ENCODE peak calls at places on chromosome 9, in ten cellular contexts. M, Q, X, T, N, U, F, L, G and H are unnamed samples.

GRCh38 chr9:137606005-137606601 is 617 bp downstream of the ARRDC1 start:
- DNase-seq in M (no peak), Q (peak), X (no peak), T (no peak), N (peak), U (no peak), F (no peak), L (peak), G (no peak), H (no peak)

GRCh38 chr9:2810424-2811075 is 33.3 kb downstream of the PUM3 start:
- DNase-seq in M (no peak), Q (no peak), X (no peak), T (no peak), N (no peak), U (no peak), F (no peak), L (no peak), G (no peak), H (no peak)

GRCh38 chr9:125631391-125632085 is 75.5 kb downstream of the MAPKAP1 start:
- DNase-seq in M (peak), Q (no peak), X (peak), T (peak), N (no peak), U (peak), F (peak), L (no peak), G (no peak), H (peak)

GRCh38 chr9:136552117-136552685 is 6.4 kb upstream of the NOTCH1 start:
- DNase-seq in M (peak), Q (no peak), X (peak), T (peak), N (no peak), U (no peak), F (peak), L (no peak), G (no peak), H (peak)

GRCh38 chr9:87119328-87119881 is 172.1 kb upstream of the GAS1 start:
- DNase-seq in M (peak), Q (peak), X (peak), T (peak), N (peak), U (no peak), F (peak), L (no peak), G (no peak), H (peak)

GRCh38 chr9:28155671-28156070 is 582.4 kb upstream of the C9orf72 start:
- DNase-seq in M (no peak), Q (no peak), X (peak), T (no peak), N (no peak), U (no peak), F (no peak), L (no peak), G (no peak), H (no peak)

GRCh38 chr9:89274838-89275237 is 36.2 kb upstream of the CKS2 start:
- DNase-seq in M (peak), Q (no peak), X (peak), T (peak), N (no peak), U (no peak), F (peak), L (no peak), G (no peak), H (peak)

GRCh38 chr9:32431940-32432555 is 47.6 kb downstream of the ACO1 start:
- DNase-seq in M (peak), Q (peak), X (peak), T (peak), N (peak), U (peak), F (peak), L (peak), G (no peak), H (peak)

GRCh38 chr9:113851860-113852259 is 24.2 kb upstream of the ZNF618 start:
- DNase-seq in M (no peak), Q (no peak), X (no peak), T (no peak), N (no peak), U (no peak), F (no peak), L (no peak), G (no peak), H (no peak)

GRCh38 chr9:116039893-116040292 is 113.7 kb upstream of the PAPPA start:
- DNase-seq in M (no peak), Q (no peak), X (no peak), T (no peak), N (no peak), U (no peak), F (no peak), L (no peak), G (no peak), H (no peak)

GRCh38 chr9:20028192-20028848 is 239.5 kb upstream of the SLC24A2 start:
- DNase-seq in M (no peak), Q (no peak), X (no peak), T (no peak), N (no peak), U (no peak), F (no peak), L (no peak), G (no peak), H (no peak)

GRCh38 chr9:17799383-17799782 is 220.5 kb downstream of the SH3GL2 start:
- DNase-seq in M (peak), Q (no peak), X (peak), T (peak), N (no peak), U (no peak), F (no peak), L (no peak), G (no peak), H (peak)

GRCh38 chr9:17795708-17796107 is 216.8 kb downstream of the SH3GL2 start:
- DNase-seq in M (peak), Q (no peak), X (no peak), T (no peak), N (no peak), U (no peak), F (peak), L (no peak), G (no peak), H (peak)

GRCh38 chr9:17789316-17789715 is 210.4 kb downstream of the SH3GL2 start:
- DNase-seq in M (no peak), Q (no peak), X (no peak), T (no peak), N (no peak), U (no peak), F (no peak), L (no peak), G (no peak), H (no peak)

DNA sequence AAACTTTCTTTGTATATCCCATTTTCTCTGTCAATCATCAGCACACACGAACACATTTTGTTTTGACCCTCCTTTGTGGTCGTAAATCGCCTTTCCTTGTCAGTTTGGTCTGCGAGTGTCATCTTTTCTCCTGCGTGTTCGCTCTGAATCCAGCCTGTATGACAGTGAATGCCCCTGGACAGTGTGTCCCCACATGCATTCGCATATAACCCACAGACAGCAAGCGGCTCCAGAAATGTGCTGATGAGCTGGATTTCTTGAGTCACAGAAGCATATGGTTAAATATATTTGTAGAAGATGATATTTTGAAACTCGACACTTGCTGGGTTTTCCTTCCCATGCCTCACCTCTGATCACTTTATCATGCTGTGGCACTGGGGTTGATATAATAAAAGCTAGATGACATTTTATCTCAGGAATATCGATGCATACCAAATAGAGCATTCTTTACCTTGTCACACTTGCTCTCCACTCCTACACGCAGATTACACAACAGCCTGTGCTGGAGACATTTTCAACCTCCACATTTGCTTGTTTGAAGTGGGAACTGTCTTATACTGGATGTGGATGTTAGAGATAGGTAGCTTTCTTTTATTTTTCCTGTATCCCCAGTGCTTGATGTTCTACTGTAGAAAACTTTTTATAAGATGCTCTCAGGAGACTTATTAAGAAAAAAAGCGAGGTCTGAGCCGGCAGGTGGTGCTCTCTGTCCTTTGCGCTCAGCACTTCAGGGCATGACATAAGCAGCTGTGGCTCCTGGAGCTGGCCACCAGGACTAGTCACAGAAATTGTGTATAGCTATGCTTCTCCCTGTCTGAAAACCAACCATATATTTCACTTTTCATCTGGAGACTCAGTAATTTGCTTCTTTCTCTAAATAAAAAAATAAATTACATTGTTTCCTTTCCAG is 215.1 kb downstream of the SH3GL2 start:
- DNase-seq in M (no peak), Q (no peak), X (peak), T (no peak), N (peak), U (peak), F (no peak), L (no peak), G (no peak), H (peak)
- TF ChIP-seq CTCF in M (peak), Q (no peak), X (peak), T (no peak), N (no peak), U (peak), F (no peak), L (no peak), G (no peak), H (no peak)

DNA sequence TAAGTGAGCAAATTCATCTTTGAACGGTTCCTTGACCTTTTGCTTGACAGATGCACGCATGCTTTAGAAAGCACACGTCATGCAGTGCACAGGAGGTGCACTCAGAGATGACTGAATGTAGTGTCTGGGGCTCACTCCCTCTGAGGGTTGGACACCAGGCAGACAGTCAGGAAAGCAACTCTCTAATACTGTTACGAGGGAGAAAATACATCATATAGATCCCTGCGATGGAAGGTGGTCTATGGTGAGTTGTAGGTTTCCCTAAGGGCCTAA is 16.5 kb upstream of the PHF19 start:
- DNase-seq in M (peak), Q (no peak), X (no peak), T (peak), N (no peak), U (no peak), F (peak), L (no peak), G (no peak), H (peak)
- H3K4me3 ChIP-seq in M (no peak), Q (no peak), X (no peak), T (no peak), N (no peak), U (no peak), F (no peak), L (no peak), G (no peak), H (no peak)

DNA sequence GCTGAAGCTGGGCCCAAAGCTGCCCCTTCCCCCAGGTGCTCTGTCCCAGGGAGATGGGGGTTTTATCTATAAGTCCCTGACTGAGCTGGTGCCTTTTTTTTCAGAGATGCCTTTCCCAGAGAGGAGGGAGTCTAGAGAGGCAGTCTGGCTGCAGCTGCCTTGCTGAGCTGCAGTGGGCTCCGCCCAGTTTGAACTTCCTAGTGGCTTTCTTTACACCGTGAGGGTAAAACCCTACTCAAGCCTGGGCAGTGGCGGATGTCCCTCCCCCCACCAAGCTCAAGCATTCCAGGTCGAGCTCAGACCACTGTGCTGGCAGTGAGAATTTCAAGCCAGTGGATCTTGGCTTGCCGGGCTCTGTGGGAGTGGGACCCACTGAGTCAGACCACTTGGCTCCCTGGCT is 41.3 kb downstream of the CAVIN4 start:
- DNase-seq in M (no peak), Q (no peak), X (no peak), T (no peak), N (no peak), U (no peak), F (no peak), L (no peak), G (no peak), H (no peak)
- TF ChIP-seq CTCF in M (no peak), Q (no peak), X (no peak), T (no peak), N (no peak), U (no peak), F (no peak), L (no peak), G (no peak), H (no peak)

GRCh38 chr9:127926961-127927456 is 3.6 kb downstream of the PIP5KL1 start:
- DNase-seq in M (no peak), Q (no peak), X (no peak), T (no peak), N (no peak), U (no peak), F (no peak), L (no peak), G (no peak), H (no peak)
- H3K4me3 ChIP-seq in M (peak), Q (peak), X (peak), T (no peak), N (no peak), U (no peak), F (peak), L (no peak), G (peak), H (no peak)

GRCh38 chr9:135247174-135247930 is 159.9 kb downstream of the OLFM1 start:
- DNase-seq in M (no peak), Q (peak), X (no peak), T (no peak), N (peak), U (no peak), F (no peak), L (no peak), G (no peak), H (no peak)
- TF ChIP-seq CTCF in M (no peak), Q (no peak), X (no peak), T (no peak), N (no peak), U (no peak), F (no peak), L (no peak), G (no peak), H (no peak)

GRCh38 chr9:74804018-74804385 is 83.7 kb downstream of the TRPM6 start:
- DNase-seq in M (peak), Q (no peak), X (no peak), T (no peak), N (no peak), U (no peak), F (peak), L (no peak), G (no peak), H (no peak)

GRCh38 chr9:74803366-74804017 is 84.2 kb downstream of the TRPM6 start:
- DNase-seq in M (no peak), Q (no peak), X (no peak), T (no peak), N (no peak), U (peak), F (no peak), L (no peak), G (no peak), H (no peak)

GRCh38 chr9:74795803-74796202 is 91.9 kb downstream of the TRPM6 start:
- DNase-seq in M (no peak), Q (no peak), X (no peak), T (no peak), N (no peak), U (no peak), F (no peak), L (no peak), G (no peak), H (no peak)

GRCh38 chr9:74795081-74795480 is 92.6 kb downstream of the TRPM6 start:
- DNase-seq in M (no peak), Q (no peak), X (no peak), T (no peak), N (no peak), U (no peak), F (no peak), L (no peak), G (no peak), H (no peak)

DNA sequence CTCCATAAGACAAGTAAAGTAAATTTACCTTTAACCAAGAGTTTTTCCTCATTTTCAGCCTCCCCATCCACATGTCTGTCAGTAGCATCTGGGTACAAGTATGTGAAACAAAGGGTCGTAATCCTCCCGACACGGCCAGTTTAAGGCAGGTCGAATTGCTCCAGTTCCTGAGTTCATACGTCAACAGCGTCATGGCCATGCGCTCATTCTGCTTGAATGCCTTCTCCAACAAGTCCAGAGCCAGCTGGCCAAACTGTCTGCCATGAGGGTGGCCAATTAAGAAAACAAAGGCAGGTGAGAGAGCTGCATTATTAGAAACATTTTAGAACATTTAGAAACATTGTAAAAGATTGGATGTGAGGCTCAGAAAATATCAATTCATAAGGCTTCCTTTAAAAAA is 87.5 kb downstream of the TRPM6 start:
- DNase-seq in M (no peak), Q (no peak), X (no peak), T (no peak), N (no peak), U (no peak), F (no peak), L (no peak), G (no peak), H (no peak)
- H3K4me3 ChIP-seq in M (no peak), Q (no peak), X (no peak), T (no peak), N (no peak), U (no peak), F (no peak), L (no peak), G (no peak), H (no peak)

GRCh38 chr9:13485068-13485596 is 205.6 kb upstream of the MPDZ start:
- DNase-seq in M (peak), Q (no peak), X (peak), T (peak), N (peak), U (no peak), F (peak), L (peak), G (no peak), H (peak)
- TF ChIP-seq CTCF in M (peak), Q (no peak), X (no peak), T (no peak), N (no peak), U (no peak), F (no peak), L (no peak), G (no peak), H (peak)